ENCODE peak calls at places on chromosomes 13 and 19, in seven cellular contexts. K, A, Y, T, X, O and U are unnamed samples. For H3K4me1, the result is how much of the 10 kb centered on the place peaks cover.

GRCh38 chr19:38425810-38426466 is at the start of gene RASGRP4:
- ATAC-seq in X (peak), Y (peak), A (peak), K (no peak), T (peak), O (no peak), U (no peak)

GRCh38 chr13:109602356-109602755 is 184.0 kb downstream of the IRS2 start:
- ATAC-seq in X (no peak), K (no peak), O (no peak), Y (no peak), A (no peak), T (no peak), U (no peak)

GRCh38 chr19:10079031-10079453 is 7.1 kb upstream of the SHFL start:
- ATAC-seq in T (no peak), A (no peak), X (no peak), Y (no peak), K (peak), O (no peak), U (no peak)

GRCh38 chr19:46357846-46358583 is 11.1 kb downstream of the PPP5C start:
- ATAC-seq in K (peak), T (no peak), X (no peak), O (peak), A (no peak), Y (no peak), U (no peak)

GRCh38 chr13:32530841-32531253 is 7.7 kb downstream of the N4BP2L2 start:
- ATAC-seq in K (peak), X (no peak), A (peak), O (peak), T (peak), Y (peak), U (peak)

GRCh38 chr19:55228015-55228391 is 560 bp downstream of the TMEM86B start:
- ATAC-seq in T (no peak), A (peak), O (no peak), K (no peak), X (no peak), Y (no peak), U (no peak)

GRCh38 chr19:3669134-3669436 is 31.2 kb downstream of the PIP5K1C start:
- ATAC-seq in A (no peak), K (no peak), O (no peak), X (no peak), T (no peak), Y (no peak), U (no peak)

GRCh38 chr19:16343156-16343555 is 18.5 kb downstream of the KLF2 start:
- ATAC-seq in T (no peak), Y (no peak), O (no peak), K (no peak), A (no peak), X (no peak), U (no peak)

GRCh38 chr13:92676246-92676645 is 550.4 kb upstream of the GPC6 start:
- ATAC-seq in K (no peak), X (no peak), A (no peak), Y (no peak), T (no peak), O (no peak), U (no peak)
- TF ChIP-seq POLR2A in K (no peak), X (no peak), A (no peak), Y (no peak), T (no peak), O (no peak), U (no peak)

GRCh38 chr19:41330476-41330875 is 20.5 kb downstream of the CCDC97 start:
- ATAC-seq in T (no peak), Y (no peak), K (no peak), A (no peak), X (no peak), O (no peak), U (no peak)
- H3K4me1 ChIP-seq in T (under half), Y (half or more), K (under half), A (under half), X (under half), O (under half), U (under half)

GRCh38 chr19:54133312-54133956 is 4.1 kb upstream of the CNOT3 start:
- ATAC-seq in X (no peak), A (no peak), K (no peak), Y (no peak), O (no peak), T (no peak), U (no peak)
- TF ChIP-seq POLR2A in X (no peak), A (no peak), K (no peak), Y (no peak), O (no peak), T (no peak), U (no peak)

GRCh38 chr13:114068723-114069322 is 63.6 kb downstream of the RASA3 start:
- ATAC-seq in A (no peak), T (no peak), Y (peak), O (no peak), K (no peak), X (no peak), U (no peak)
- H3K4me1 ChIP-seq in A (half or more), T (under half), Y (under half), O (under half), K (under half), X (half or more), U (half or more)

GRCh38 chr19:49490287-49491029 is 3.0 kb downstream of the RPL13A start:
- ATAC-seq in K (no peak), A (no peak), X (no peak), T (no peak), Y (no peak), O (no peak), U (no peak)

GRCh38 chr19:49491030-49491803 is 3.8 kb downstream of the RPL13A start:
- ATAC-seq in O (no peak), X (no peak), A (no peak), Y (no peak), K (no peak), T (no peak), U (no peak)

GRCh38 chr19:49489601-49490167 is 2.3 kb downstream of the RPL13A start:
- ATAC-seq in K (no peak), Y (no peak), X (peak), A (no peak), T (peak), O (no peak), U (no peak)

GRCh38 chr19:49491804-49492572 is 4.2 kb upstream of the RPS11 start:
- ATAC-seq in K (no peak), X (no peak), A (no peak), O (no peak), Y (no peak), T (no peak), U (no peak)

DNA sequence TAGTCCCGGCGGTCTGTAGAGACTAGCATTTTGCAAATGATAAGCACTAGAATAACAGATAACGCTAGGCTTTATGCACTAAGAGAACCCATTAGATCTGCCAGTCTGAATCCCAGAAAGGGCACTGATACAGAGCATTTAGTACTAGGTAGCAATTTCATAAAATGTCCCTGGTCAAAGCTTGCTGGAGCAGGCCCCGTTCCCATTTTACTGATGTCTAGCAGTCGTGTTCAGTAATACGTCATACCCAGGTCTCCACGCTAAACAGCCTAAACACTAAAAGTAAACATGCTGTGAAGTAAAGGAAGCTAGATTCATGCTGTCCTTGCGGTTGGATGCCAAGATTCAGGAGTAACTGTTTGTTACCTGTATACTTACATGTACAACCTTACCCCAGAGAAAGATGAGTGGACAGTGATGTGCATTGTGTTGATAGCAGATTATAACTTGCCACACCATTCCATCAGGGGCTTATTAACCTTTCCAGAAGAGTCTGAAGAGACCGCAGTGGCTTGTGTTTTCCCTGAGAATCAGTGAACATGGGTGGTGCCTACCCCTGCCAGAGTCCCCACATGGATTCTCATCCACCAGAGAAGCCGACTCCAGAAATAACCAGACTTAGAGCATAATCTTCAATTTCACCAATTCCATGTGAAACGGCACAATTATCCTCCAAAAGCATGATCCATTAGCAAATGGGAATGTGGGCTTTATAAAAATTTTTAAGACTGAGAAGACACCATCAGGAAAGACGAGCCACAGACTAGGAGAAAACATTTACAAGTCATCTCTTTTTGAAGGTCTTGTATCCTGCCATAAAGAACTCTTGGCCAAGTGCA is 3.4 kb upstream of the RPS11 start:
- ATAC-seq in O (no peak), X (peak), Y (no peak), A (no peak), K (no peak), T (peak), U (no peak)
- TF ChIP-seq POLR2A in O (peak), X (no peak), Y (no peak), A (no peak), K (peak), T (peak), U (no peak)

DNA sequence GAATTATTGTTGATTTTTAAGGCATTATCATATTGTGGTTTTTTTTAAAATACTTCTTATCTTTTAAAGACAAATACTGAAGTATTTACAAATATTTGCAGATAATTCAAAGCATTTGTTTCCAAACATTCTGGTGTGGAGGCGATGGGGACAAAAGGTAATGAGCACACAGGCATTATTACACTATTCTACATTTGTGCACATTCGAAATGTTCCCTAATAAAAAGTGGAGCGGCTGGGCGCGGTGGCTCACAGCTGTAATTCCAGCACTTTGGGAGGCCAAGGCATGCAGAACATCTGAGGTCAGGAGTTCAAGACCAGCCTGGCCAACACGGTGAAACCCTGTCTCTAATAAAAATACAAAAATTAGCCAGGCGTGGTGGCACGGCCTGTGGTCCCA is 133.4 kb downstream of the FOXO1 start:
- ATAC-seq in T (no peak), O (no peak), A (no peak), K (no peak), X (no peak), Y (no peak), U (no peak)
- H3K4me1 ChIP-seq in T (under half), O (under half), A (under half), K (under half), X (under half), Y (under half), U (under half)

DNA sequence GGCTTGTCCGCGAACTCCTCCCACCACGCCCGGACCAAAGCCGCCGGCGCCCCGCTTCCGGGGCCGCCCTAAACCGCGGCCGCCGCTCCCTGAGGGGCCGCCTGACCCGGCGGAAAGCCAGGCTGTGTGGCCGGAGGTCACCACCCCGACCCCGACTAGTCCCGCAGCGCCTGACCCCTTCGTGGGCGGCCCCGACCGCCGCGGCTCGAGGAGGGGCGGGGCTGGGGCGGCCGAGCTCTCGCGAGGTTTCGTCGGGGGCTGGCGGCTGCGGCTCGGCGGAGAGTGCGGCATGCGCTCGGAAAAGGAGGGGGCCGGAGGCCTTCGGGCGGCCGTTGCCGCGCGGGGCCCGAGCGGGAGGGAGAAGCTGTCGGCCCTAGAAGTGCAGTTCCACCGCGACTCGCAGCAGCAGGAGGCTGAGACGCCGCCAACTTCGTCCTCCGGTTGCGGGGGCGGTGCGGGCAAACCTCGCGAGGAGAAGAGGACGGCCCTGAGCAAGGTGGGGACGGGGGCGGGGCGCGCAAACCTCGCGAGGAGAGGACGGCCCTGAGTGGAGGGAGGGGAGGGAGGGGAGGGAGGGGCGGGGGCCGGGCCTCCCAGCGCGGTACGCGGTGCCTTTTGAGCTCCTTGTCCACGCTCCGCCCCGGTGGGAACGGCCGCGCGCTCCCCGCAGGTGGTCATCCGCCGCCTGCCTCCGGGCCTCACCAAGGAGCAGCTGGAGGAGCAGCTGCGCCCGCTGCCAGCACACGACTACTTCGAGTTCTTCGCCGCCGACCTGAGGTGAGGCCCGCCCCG is at the start of gene UPF3A:
- ATAC-seq in T (peak), A (peak), O (peak), X (peak), Y (peak), K (peak), U (peak)
- TF ChIP-seq POLR2A in T (peak), A (peak), O (peak), X (peak), Y (no peak), K (peak), U (peak)

GRCh38 chr19:44775676-44776240 is 1.9 kb upstream of the CBLC start:
- ATAC-seq in Y (no peak), A (no peak), T (no peak), K (no peak), O (no peak), X (no peak), U (no peak)
- H3K4me1 ChIP-seq in Y (under half), A (under half), T (under half), K (under half), O (under half), X (under half), U (under half)

GRCh38 chr19:35509018-35509652 is 4.3 kb downstream of the DMKN start:
- ATAC-seq in O (no peak), T (peak), X (peak), Y (peak), K (peak), A (no peak), U (no peak)
- TF ChIP-seq POLR2A in O (no peak), T (no peak), X (no peak), Y (no peak), K (peak), A (no peak), U (no peak)